ENCODE peak calls at places on chromosomes 4 and X, in ten cellular contexts. I is sigmoid colon, M is AG10803, H is fibroblast of lung, A is neural progenitor cell, K is retinal pigment epithelial cell, O is coronary artery, L is hepatocyte, Q is choroid plexus epithelial cell, D is foreskin fibroblast. B is an unnamed sample.

GRCh38 chrX:139739138-139739537 is 31.2 kb upstream of the MCF2 start:
- DNase-seq in D (peak; percentile 67), M (peak; percentile 67), O (no peak), L (no peak), A (no peak), Q (no peak), H (peak; percentile 72), I (no peak), K (no peak), B (no peak)

GRCh38 chr4:147157860-147158701 is 212.4 kb upstream of the TTC29 start:
- DNase-seq in K (peak; percentile 60), H (peak; percentile 39), I (no peak), L (peak; percentile 59), A (peak; percentile 78), Q (peak; percentile 56), M (peak; percentile 12), O (no peak), D (no peak), B (peak; percentile 19)

GRCh38 chrX:19747672-19748610 is 139.5 kb downstream of the SH3KBP1 start:
- DNase-seq in M (no peak), H (no peak), K (no peak), O (no peak), I (peak; percentile 63), Q (no peak), D (no peak), A (no peak), L (no peak), B (no peak)

GRCh38 chr4:102815981-102816380 is 11.4 kb downstream of the UBE2D3 start:
- DNase-seq in A (no peak), H (peak; percentile 93), Q (peak; percentile 81), L (peak; percentile 8), I (no peak), D (peak; percentile 88), O (no peak), K (no peak), M (peak; percentile 87), B (peak; percentile 31)

GRCh38 chrX:129706395-129707072 is 32.2 kb upstream of the XPNPEP2 start:
- DNase-seq in K (no peak), L (no peak), D (no peak), H (no peak), I (no peak), O (peak; percentile 69), Q (peak; percentile 35), M (peak; percentile 12), A (no peak), B (no peak)

GRCh38 chr4:121597346-121597934 is 99.3 kb downstream of the ANXA5 start:
- DNase-seq in L (no peak), A (no peak), H (peak; percentile 74), D (peak; percentile 8), K (no peak), M (no peak), O (no peak), I (no peak), Q (peak; percentile 15), B (no peak)

GRCh38 chr4:55269970-55270369 is 76.1 kb upstream of the SRD5A3 start:
- DNase-seq in D (no peak), O (no peak), A (no peak), M (no peak), I (no peak), H (no peak), L (no peak), K (no peak), Q (no peak), B (no peak)

GRCh38 chrX:74536142-74537010 is 78.0 kb downstream of the RLIM start:
- DNase-seq in L (peak; percentile 81), Q (peak; percentile 86), A (peak; percentile 64), O (peak; percentile 91), K (no peak), D (peak; percentile 70), M (peak; percentile 73), I (peak; percentile 96), H (peak; percentile 90), B (peak; percentile 57)

GRCh38 chrX:37959212-37960021 is 46.9 kb upstream of the SYTL5 start:
- DNase-seq in M (no peak), A (no peak), I (no peak), O (no peak), H (no peak), Q (no peak), K (no peak), L (peak; percentile 34), D (no peak), B (no peak)

GRCh38 chrX:15714529-15714928 is 23.5 kb upstream of the CA5B start:
- DNase-seq in K (no peak), L (no peak), M (no peak), O (no peak), A (no peak), H (no peak), I (no peak), Q (no peak), D (no peak), B (no peak)

GRCh38 chr4:29277381-29277780 is 1442.8 kb upstream of the PCDH7 start:
- DNase-seq in K (peak; percentile 10), H (peak; percentile 40), Q (peak; percentile 21), I (no peak), M (no peak), O (no peak), D (peak; percentile 12), A (no peak), L (no peak), B (peak; percentile 15)

GRCh38 chr4:182795446-182796238 is 121.5 kb downstream of the DCTD start:
- DNase-seq in A (no peak), M (no peak), L (no peak), Q (no peak), D (no peak), H (no peak), O (no peak), I (no peak), K (no peak), B (no peak)

GRCh38 chr4:42715807-42716482 is 59.0 kb upstream of the ATP8A1 start:
- DNase-seq in H (no peak), L (no peak), A (no peak), I (no peak), D (no peak), O (no peak), K (no peak), M (no peak), Q (no peak), B (no peak)

GRCh38 chr4:100042235-100042634 is 92.2 kb upstream of the H2AZ1 start:
- DNase-seq in O (no peak), A (no peak), M (no peak), Q (peak; percentile 47), H (no peak), D (no peak), K (no peak), I (no peak), L (peak; percentile 14), B (no peak)

GRCh38 chrX:129679856-129680255 is 25.1 kb upstream of the APLN start:
- DNase-seq in K (no peak), H (no peak), L (no peak), O (peak; percentile 24), A (no peak), D (no peak), M (no peak), I (no peak), Q (no peak), B (no peak)

GRCh38 chr4:184096561-184097239 is 121.0 kb downstream of the ENPP6 start:
- DNase-seq in K (no peak), Q (peak; percentile 1), H (peak; percentile 20), L (peak; percentile 57), O (no peak), I (no peak), M (peak; percentile 65), A (no peak), D (peak; percentile 1), B (peak; percentile 13)

GRCh38 chr4:139619644-139620043 is 46.0 kb upstream of the MGST2 start:
- DNase-seq in I (no peak), Q (peak; percentile 58), M (peak; percentile 30), L (peak; percentile 54), A (peak; percentile 46), K (no peak), O (no peak), H (peak; percentile 16), D (no peak), B (no peak)

GRCh38 chrX:153488231-153488914 is 6.4 kb upstream of the BGN start:
- DNase-seq in M (no peak), H (peak; percentile 72), K (no peak), D (no peak), O (peak; percentile 84), A (peak; percentile 20), I (no peak), Q (peak; percentile 31), L (peak; percentile 32), B (no peak)
- H3K4me3 ChIP-seq in M (no peak overlapping the region), H (no peak overlapping the region), K (no peak overlapping the region), D (no peak overlapping the region), O (peak overlapping the region; percentile 49), A (no peak overlapping the region), I (no peak overlapping the region), Q (no peak overlapping the region), L (no peak overlapping the region), B (no peak overlapping the region)

GRCh38 chrX:47859686-47860085 is 23.0 kb downstream of the ZNF81 start:
- DNase-seq in L (no peak), O (no peak), D (no peak), H (no peak), A (no peak), Q (no peak), M (no peak), I (no peak), K (no peak), B (no peak)

GRCh38 chrX:47849776-47850175 is 13.1 kb downstream of the ZNF81 start:
- DNase-seq in I (no peak), D (no peak), O (no peak), Q (no peak), A (no peak), L (no peak), H (no peak), K (no peak), M (peak; percentile 18), B (no peak)

GRCh38 chrX:47854474-47854873 is 17.8 kb downstream of the ZNF81 start:
- DNase-seq in Q (peak; percentile 55), M (peak; percentile 10), I (no peak), A (peak; percentile 45), K (no peak), O (no peak), D (peak; percentile 19), H (no peak), L (peak; percentile 30), B (peak; percentile 5)
- TF ChIP-seq CTCF in Q (peak; percentile 65), M (peak; percentile 38), I (no peak), A (peak; percentile 56), K (peak; percentile 46), O (no peak), D (peak; percentile 39), H (peak; percentile 50), L (peak; percentile 45), B (peak; percentile 40)

DNA sequence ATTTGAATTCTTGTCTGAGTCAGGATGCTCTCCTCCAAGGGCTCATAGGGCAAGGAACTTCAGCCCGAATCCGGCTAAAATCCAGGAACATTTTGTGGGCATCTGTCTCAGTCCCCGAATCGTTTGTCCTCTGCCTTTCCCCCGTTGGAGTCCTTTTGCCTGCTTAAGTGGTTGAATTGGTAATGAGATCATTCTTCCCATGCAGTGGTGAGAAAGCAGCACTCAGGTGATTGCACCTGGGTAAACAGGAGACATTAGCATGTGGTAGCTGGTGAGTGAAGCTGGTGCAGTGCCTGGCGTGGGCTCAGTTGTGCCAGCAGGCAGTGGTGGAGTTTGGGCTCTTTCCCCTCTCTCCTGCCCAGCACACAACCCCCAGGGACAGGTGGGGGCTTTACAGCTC is 61.9 kb upstream of the MTM1 start:
- DNase-seq in D (no peak), I (no peak), L (no peak), O (peak; percentile 40), Q (no peak), H (no peak), M (no peak), A (no peak), K (no peak), B (no peak)
- H3K4me3 ChIP-seq in D (no peak overlapping the region), I (no peak overlapping the region), L (no peak overlapping the region), O (no peak overlapping the region), Q (no peak overlapping the region), H (no peak overlapping the region), M (no peak overlapping the region), A (no peak overlapping the region), K (no peak overlapping the region), B (no peak overlapping the region)

GRCh38 chrX:135740683-135741149 is 27.3 kb downstream of the CT45A3 start:
- DNase-seq in K (no peak), M (no peak), H (no peak), I (no peak), Q (peak; percentile 8), L (no peak), A (peak; percentile 5), O (no peak), D (no peak), B (no peak)
- TF ChIP-seq CTCF in K (peak; percentile 26), M (no peak), H (peak; percentile 30), I (no peak), Q (peak; percentile 49), L (no peak), A (peak; percentile 28), O (no peak), D (peak; percentile 23), B (peak; percentile 25)